ENCODE peak calls at places on chromosome 7, in six cellular contexts. One of them, this sample, is unnamed. For H3K9me3 and H3K4me1, the result is how much of the 10 kb centered on the place peaks cover.

GRCh38 chr7:16648551-16648950 is 2.6 kb downstream of the BZW2 start:
- DNase-seq in kidney: no peak
- DNase-seq in mesenchymal stem cell: no peak
- DNase-seq in pancreas: no peak
- DNase-seq in stomach: no peak
- DNase-seq in A549: no peak
- DNase-seq in this sample: no peak

GRCh38 chr7:31052504-31052840 is 364 bp downstream of the ADCYAP1R1 start:
- DNase-seq in kidney: no peak
- DNase-seq in pancreas: no peak
- DNase-seq in stomach: no peak
- DNase-seq in mesenchymal stem cell: no peak
- DNase-seq in A549: no peak
- DNase-seq in this sample: no peak

GRCh38 chr7:149838992-149839408 is 825 bp downstream of the ZNF862 start:
- DNase-seq in pancreas: no peak
- DNase-seq in stomach: no peak
- DNase-seq in kidney: no peak
- DNase-seq in mesenchymal stem cell: peak
- DNase-seq in A549: peak
- DNase-seq in this sample: no peak

GRCh38 chr7:1268076-1268815 is 35.6 kb downstream of the UNCX start:
- DNase-seq in mesenchymal stem cell: no peak
- DNase-seq in pancreas: no peak
- DNase-seq in kidney: peak
- DNase-seq in A549: no peak
- DNase-seq in stomach: no peak
- DNase-seq in this sample: no peak

GRCh38 chr7:38881015-38881414 is 28.0 kb downstream of the VPS41 start:
- DNase-seq in pancreas: no peak
- DNase-seq in A549: no peak
- DNase-seq in mesenchymal stem cell: no peak
- DNase-seq in kidney: no peak
- DNase-seq in stomach: no peak
- DNase-seq in this sample: no peak

GRCh38 chr7:131244259-131244852 is 83.3 kb upstream of the MKLN1 start:
- DNase-seq in mesenchymal stem cell: peak
- DNase-seq in stomach: no peak
- DNase-seq in kidney: peak
- DNase-seq in A549: peak
- DNase-seq in pancreas: no peak
- DNase-seq in this sample: no peak

GRCh38 chr7:141325275-141325674 is 225.9 kb upstream of the AGK start:
- DNase-seq in pancreas: no peak
- DNase-seq in stomach: no peak
- DNase-seq in kidney: no peak
- DNase-seq in mesenchymal stem cell: no peak
- DNase-seq in A549: no peak
- DNase-seq in this sample: no peak

GRCh38 chr7:55536619-55537457 is 35.5 kb downstream of the VOPP1 start:
- DNase-seq in mesenchymal stem cell: no peak
- DNase-seq in A549: no peak
- DNase-seq in pancreas: no peak
- DNase-seq in kidney: peak
- DNase-seq in stomach: no peak
- DNase-seq in this sample: no peak

GRCh38 chr7:73896454-73896853 is 35.5 kb downstream of the TMEM270 start:
- DNase-seq in kidney: no peak
- DNase-seq in A549: no peak
- DNase-seq in pancreas: no peak
- DNase-seq in mesenchymal stem cell: no peak
- DNase-seq in stomach: no peak
- DNase-seq in this sample: no peak

GRCh38 chr7:47565841-47566240 is 16.1 kb downstream of the TNS3 start:
- DNase-seq in kidney: no peak
- DNase-seq in mesenchymal stem cell: no peak
- DNase-seq in A549: no peak
- DNase-seq in stomach: no peak
- DNase-seq in pancreas: no peak
- DNase-seq in this sample: no peak
- H3K4me3 ChIP-seq in kidney: no peak
- H3K4me3 ChIP-seq in mesenchymal stem cell: no peak
- H3K4me3 ChIP-seq in A549: no peak
- H3K4me3 ChIP-seq in stomach: no peak
- H3K4me3 ChIP-seq in pancreas: no peak
- H3K4me3 ChIP-seq in this sample: no peak

DNA sequence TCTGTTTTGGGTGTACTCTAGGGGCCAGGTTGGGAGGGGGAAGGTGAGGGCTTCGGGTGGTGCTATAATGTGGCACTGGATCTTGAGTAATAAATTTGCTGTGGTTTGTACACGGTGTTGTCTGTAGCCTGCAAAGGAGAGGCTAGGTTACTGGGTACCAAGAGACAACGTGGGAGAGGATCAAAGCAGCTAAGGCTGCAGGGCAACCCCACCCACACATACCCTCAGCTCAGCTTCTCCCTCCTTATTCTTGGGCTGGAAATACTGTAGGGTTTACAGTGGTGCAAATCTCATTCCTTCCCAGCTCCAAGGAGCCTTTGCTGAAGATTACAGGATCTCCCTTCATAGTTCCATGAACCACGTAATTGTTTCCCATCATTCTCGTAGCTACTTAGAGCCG is 1.9 kb upstream of the FSCN3 start:
- DNase-seq in pancreas: no peak
- DNase-seq in kidney: no peak
- DNase-seq in mesenchymal stem cell: no peak
- DNase-seq in A549: no peak
- DNase-seq in stomach: no peak
- DNase-seq in this sample: no peak
- H3K9me3 ChIP-seq in pancreas: under half
- H3K9me3 ChIP-seq in kidney: under half
- H3K9me3 ChIP-seq in mesenchymal stem cell: under half
- H3K9me3 ChIP-seq in A549: under half
- H3K9me3 ChIP-seq in stomach: under half
- H3K9me3 ChIP-seq in this sample: under half

DNA sequence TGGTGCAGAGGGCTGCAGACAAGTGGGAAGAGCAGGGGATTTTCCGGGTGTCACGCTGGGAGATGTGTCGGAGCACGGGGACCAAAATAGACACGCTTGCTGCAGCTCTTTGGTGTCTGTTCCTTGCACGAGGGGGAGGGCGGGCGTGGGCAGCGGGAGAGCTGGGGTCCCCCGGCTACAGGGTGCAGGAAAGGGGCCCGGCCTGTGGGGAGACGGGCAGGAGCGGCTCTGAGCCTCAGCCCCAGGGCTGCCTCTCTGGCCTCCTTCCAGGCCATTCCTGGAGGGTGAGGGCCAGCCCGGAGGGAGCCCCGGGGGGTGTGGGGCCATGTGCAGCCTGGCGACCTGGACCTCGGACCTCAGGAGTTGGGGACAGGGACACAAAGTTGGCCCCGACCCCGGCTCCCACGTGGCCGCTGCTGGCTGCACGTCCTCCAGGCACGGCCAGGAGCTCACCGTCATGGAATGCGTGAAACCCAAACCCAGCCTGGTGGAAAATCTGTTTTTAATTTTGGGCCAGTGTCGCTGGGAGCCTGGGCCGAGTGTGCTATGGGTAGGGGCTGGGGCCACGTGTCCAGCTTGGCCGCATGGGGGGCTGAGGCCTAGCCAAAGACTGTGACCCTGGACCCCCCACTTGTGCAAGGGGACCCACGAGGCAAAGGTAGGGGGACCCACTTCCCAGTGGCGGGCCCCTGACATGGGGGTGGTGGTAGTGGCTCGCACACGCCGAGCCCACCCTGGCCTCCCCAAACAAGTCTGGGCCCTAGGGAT is 6.6 kb downstream of the TTYH3 start:
- DNase-seq in stomach: no peak
- DNase-seq in pancreas: no peak
- DNase-seq in A549: no peak
- DNase-seq in kidney: peak
- DNase-seq in mesenchymal stem cell: peak
- DNase-seq in this sample: no peak
- H3K4me1 ChIP-seq in stomach: half or more
- H3K4me1 ChIP-seq in pancreas: under half
- H3K4me1 ChIP-seq in A549: under half
- H3K4me1 ChIP-seq in kidney: under half
- H3K4me1 ChIP-seq in mesenchymal stem cell: half or more
- H3K4me1 ChIP-seq in this sample: half or more

DNA sequence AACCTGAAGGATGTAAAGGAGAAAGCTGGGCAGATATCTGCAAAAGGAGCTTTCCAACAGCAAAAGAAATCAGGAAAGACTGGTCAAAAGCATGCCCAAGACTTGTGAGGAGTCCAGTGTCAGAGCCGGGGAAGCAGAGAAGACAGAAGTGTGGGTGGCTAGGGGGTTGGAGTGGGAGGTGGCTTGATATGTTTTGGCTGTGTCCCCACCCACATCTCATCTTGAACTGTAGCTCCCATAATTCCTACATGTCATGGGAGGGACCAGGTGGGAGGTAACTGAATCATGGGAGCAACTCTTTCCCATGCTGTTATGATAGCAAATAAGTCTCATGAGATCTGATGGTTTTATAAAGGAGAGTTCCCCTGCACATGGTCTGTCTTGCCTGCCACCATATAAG is 84.9 kb downstream of the INHBA start:
- DNase-seq in mesenchymal stem cell: no peak
- DNase-seq in stomach: no peak
- DNase-seq in pancreas: no peak
- DNase-seq in A549: no peak
- DNase-seq in kidney: no peak
- DNase-seq in this sample: no peak
- H3K4me3 ChIP-seq in mesenchymal stem cell: no peak
- H3K4me3 ChIP-seq in stomach: no peak
- H3K4me3 ChIP-seq in pancreas: no peak
- H3K4me3 ChIP-seq in A549: no peak
- H3K4me3 ChIP-seq in kidney: no peak
- H3K4me3 ChIP-seq in this sample: no peak